ENCODE peak calls at places on chromosomes 6 and 20, in seven cellular contexts. W is NCI-H1694 treated with DMSO at 0.1 percent for 48 hours; S is RWPE1; Z is activated CD8-positive, alpha-beta memory T cell treated with anti-CD3 and anti-CD28 coated beads, Interleukin-2, amount 10 ng/mL, durations not matched to agents 7 days and 5 days; V is Kasumi-1; A is ovary; P is activated T-cell treated with anti-CD3 and anti-CD28 coated beads, Interleukin-2, amount 50 U/mL, for 1 hour. O is an unnamed sample.

GRCh38 chr6:35557239-35557638 is 44.5 kb upstream of the TULP1 start:
- DNase-seq in P (no peak), W (no peak), Z (no peak), S (no peak), A (no peak), V (no peak), O (peak; percentile 60)

GRCh38 chr6:26273673-26274595 is 91.1 kb upstream of the BTN3A2 start:
- DNase-seq in W (no peak), Z (peak; percentile 55), V (peak; percentile 44), A (no peak), S (no peak), P (no peak), O (no peak)

GRCh38 chr6:75526502-75527127 is 33.0 kb upstream of the FILIP1 start:
- DNase-seq in S (peak; percentile 52), W (peak; percentile 63), V (peak; percentile 90), Z (peak; percentile 71), P (peak; percentile 21), A (peak; percentile 19), O (peak; percentile 71)

GRCh38 chr20:36847710-36848040 is 28.3 kb upstream of the TLDC2 start:
- DNase-seq in V (no peak), A (no peak), Z (no peak), W (no peak), S (no peak), P (no peak), O (no peak)

GRCh38 chr6:168331058-168331457 is 11.5 kb upstream of the DACT2 start:
- DNase-seq in Z (no peak), W (no peak), S (no peak), A (no peak), V (no peak), P (no peak), O (no peak)

GRCh38 chr6:144583614-144583954 is 298.4 kb downstream of the UTRN start:
- DNase-seq in V (no peak), W (no peak), Z (no peak), P (no peak), A (no peak), S (no peak), O (no peak)

GRCh38 chr6:132489376-132489775 is 23.5 kb downstream of the STX7 start:
- DNase-seq in V (no peak), A (no peak), Z (no peak), S (no peak), P (no peak), W (no peak), O (no peak)

GRCh38 chr6:37061157-37061804 is 55.8 kb downstream of the FGD2 start:
- DNase-seq in S (no peak), V (no peak), W (no peak), Z (no peak), A (no peak), P (no peak), O (no peak)

GRCh38 chr6:122400467-122401089 is 1.1 kb downstream of the HSF2 start:
- DNase-seq in S (no peak), Z (no peak), A (no peak), P (no peak), W (no peak), V (no peak), O (no peak)

GRCh38 chr6:130933712-130934200 is 106.5 kb downstream of the SMLR1 start:
- DNase-seq in P (no peak), Z (no peak), S (no peak), V (no peak), A (no peak), W (no peak), O (no peak)

GRCh38 chr6:241331-241865 is 50.9 kb upstream of the DUSP22 start:
- DNase-seq in S (no peak), A (no peak), V (no peak), Z (no peak), P (no peak), W (no peak), O (no peak)

GRCh38 chr6:25889877-25890853 is 16.1 kb upstream of the SLC17A3 start:
- DNase-seq in Z (no peak), A (peak; percentile 17), P (no peak), S (peak; percentile 30), W (peak; percentile 39), V (peak; percentile 55), O (no peak)

GRCh38 chr6:52065621-52066020 is 21.8 kb downstream of the PKHD1 start:
- DNase-seq in Z (no peak), W (no peak), S (peak; percentile 64), V (no peak), A (no peak), P (no peak), O (no peak)

GRCh38 chr6:38148606-38149005 is 329.1 kb downstream of the ZFAND3 start:
- DNase-seq in P (no peak), W (no peak), A (no peak), V (no peak), Z (no peak), S (no peak), O (no peak)

GRCh38 chr6:160139420-160139851 is 17.8 kb downstream of the SLC22A1 start:
- DNase-seq in W (no peak), S (peak; percentile 86), A (peak; percentile 70), Z (peak; percentile 31), P (no peak), V (no peak), O (no peak)

GRCh38 chr20:1965520-1966278 is 28.2 kb downstream of the PDYN start:
- DNase-seq in W (peak; percentile 35), Z (peak; percentile 80), V (peak; percentile 93), P (peak; percentile 75), S (peak; percentile 79), A (peak; percentile 67), O (peak; percentile 87)